ENCODE peak calls at places on chromosomes 6 and 20, in nine cellular contexts. One of them, this sample, is unnamed.

GRCh38 chr6:146297815-146298214 is 245.8 kb upstream of the RAB32 start:
- DNase-seq in activated T-cell treated with anti-CD3 and anti-CD28 coated beads for 24 hours: no peak
- DNase-seq in NCI-H1694: no peak
- DNase-seq in central memory CD4-positive, alpha-beta T cell: no peak
- DNase-seq in NCI-H1105 treated with DMSO at 0.1 percent for 48 hours: no peak
- DNase-seq in RWPE1: no peak
- DNase-seq in T-helper 17 cell: no peak
- DNase-seq in ELF-1: no peak
- DNase-seq in AG08395: no peak
- DNase-seq in this sample: no peak

GRCh38 chr20:44656447-44656846 is 4.9 kb upstream of the ADA start:
- DNase-seq in activated T-cell treated with anti-CD3 and anti-CD28 coated beads for 24 hours: no peak
- DNase-seq in NCI-H1694: no peak
- DNase-seq in central memory CD4-positive, alpha-beta T cell: no peak
- DNase-seq in NCI-H1105 treated with DMSO at 0.1 percent for 48 hours: no peak
- DNase-seq in RWPE1: no peak
- DNase-seq in T-helper 17 cell: no peak
- DNase-seq in ELF-1: no peak
- DNase-seq in AG08395: no peak
- DNase-seq in this sample: no peak

GRCh38 chr6:168884050-168884645 is 369.5 kb downstream of the THBS2 start:
- DNase-seq in activated T-cell treated with anti-CD3 and anti-CD28 coated beads for 24 hours: no peak
- DNase-seq in NCI-H1694: no peak
- DNase-seq in central memory CD4-positive, alpha-beta T cell: no peak
- DNase-seq in NCI-H1105 treated with DMSO at 0.1 percent for 48 hours: no peak
- DNase-seq in RWPE1: no peak
- DNase-seq in T-helper 17 cell: no peak
- DNase-seq in ELF-1: no peak
- DNase-seq in AG08395: no peak
- DNase-seq in this sample: no peak

GRCh38 chr6:42726485-42727083 is 4.2 kb upstream of the PRPH2 start:
- DNase-seq in activated T-cell treated with anti-CD3 and anti-CD28 coated beads for 24 hours: peak
- DNase-seq in NCI-H1694: peak
- DNase-seq in central memory CD4-positive, alpha-beta T cell: peak
- DNase-seq in NCI-H1105 treated with DMSO at 0.1 percent for 48 hours: peak
- DNase-seq in RWPE1: peak
- DNase-seq in T-helper 17 cell: peak
- DNase-seq in ELF-1: peak
- DNase-seq in AG08395: peak
- DNase-seq in this sample: peak

GRCh38 chr20:14775778-14776177 is 438.4 kb upstream of the FLRT3 start:
- DNase-seq in activated T-cell treated with anti-CD3 and anti-CD28 coated beads for 24 hours: no peak
- DNase-seq in NCI-H1694: no peak
- DNase-seq in central memory CD4-positive, alpha-beta T cell: no peak
- DNase-seq in NCI-H1105 treated with DMSO at 0.1 percent for 48 hours: no peak
- DNase-seq in RWPE1: peak
- DNase-seq in T-helper 17 cell: no peak
- DNase-seq in ELF-1: peak
- DNase-seq in AG08395: peak
- DNase-seq in this sample: no peak

GRCh38 chr6:21827425-21828192 is 234.1 kb downstream of the SOX4 start:
- DNase-seq in activated T-cell treated with anti-CD3 and anti-CD28 coated beads for 24 hours: no peak
- DNase-seq in NCI-H1694: no peak
- DNase-seq in central memory CD4-positive, alpha-beta T cell: no peak
- DNase-seq in NCI-H1105 treated with DMSO at 0.1 percent for 48 hours: no peak
- DNase-seq in RWPE1: no peak
- DNase-seq in T-helper 17 cell: no peak
- DNase-seq in ELF-1: no peak
- DNase-seq in AG08395: no peak
- DNase-seq in this sample: no peak

GRCh38 chr6:158773581-158774449 is 45.4 kb downstream of the EZR start:
- DNase-seq in activated T-cell treated with anti-CD3 and anti-CD28 coated beads for 24 hours: no peak
- DNase-seq in NCI-H1694: no peak
- DNase-seq in central memory CD4-positive, alpha-beta T cell: no peak
- DNase-seq in NCI-H1105 treated with DMSO at 0.1 percent for 48 hours: no peak
- DNase-seq in RWPE1: no peak
- DNase-seq in T-helper 17 cell: no peak
- DNase-seq in ELF-1: no peak
- DNase-seq in AG08395: no peak
- DNase-seq in this sample: no peak

GRCh38 chr6:63899550-63899949 is 263.9 kb downstream of the PHF3 start:
- DNase-seq in activated T-cell treated with anti-CD3 and anti-CD28 coated beads for 24 hours: no peak
- DNase-seq in NCI-H1694: no peak
- DNase-seq in central memory CD4-positive, alpha-beta T cell: no peak
- DNase-seq in NCI-H1105 treated with DMSO at 0.1 percent for 48 hours: no peak
- DNase-seq in RWPE1: peak
- DNase-seq in T-helper 17 cell: no peak
- DNase-seq in ELF-1: no peak
- DNase-seq in AG08395: no peak
- DNase-seq in this sample: no peak

GRCh38 chr6:132392292-132392691 is 9.0 kb downstream of the MOXD1 start:
- DNase-seq in activated T-cell treated with anti-CD3 and anti-CD28 coated beads for 24 hours: no peak
- DNase-seq in NCI-H1694: no peak
- DNase-seq in central memory CD4-positive, alpha-beta T cell: no peak
- DNase-seq in NCI-H1105 treated with DMSO at 0.1 percent for 48 hours: no peak
- DNase-seq in RWPE1: no peak
- DNase-seq in T-helper 17 cell: no peak
- DNase-seq in ELF-1: no peak
- DNase-seq in AG08395: no peak
- DNase-seq in this sample: no peak

GRCh38 chr6:36841756-36842155 is 2.5 kb upstream of the CPNE5 start:
- DNase-seq in activated T-cell treated with anti-CD3 and anti-CD28 coated beads for 24 hours: no peak
- DNase-seq in NCI-H1694: no peak
- DNase-seq in central memory CD4-positive, alpha-beta T cell: no peak
- DNase-seq in NCI-H1105 treated with DMSO at 0.1 percent for 48 hours: no peak
- DNase-seq in RWPE1: no peak
- DNase-seq in T-helper 17 cell: no peak
- DNase-seq in ELF-1: no peak
- DNase-seq in AG08395: no peak
- DNase-seq in this sample: no peak

GRCh38 chr6:17212541-17213371 is 68.4 kb upstream of the RBM24 start:
- DNase-seq in activated T-cell treated with anti-CD3 and anti-CD28 coated beads for 24 hours: no peak
- DNase-seq in NCI-H1694: no peak
- DNase-seq in central memory CD4-positive, alpha-beta T cell: no peak
- DNase-seq in NCI-H1105 treated with DMSO at 0.1 percent for 48 hours: no peak
- DNase-seq in RWPE1: no peak
- DNase-seq in T-helper 17 cell: no peak
- DNase-seq in ELF-1: peak
- DNase-seq in AG08395: peak
- DNase-seq in this sample: peak

GRCh38 chr6:75818061-75818855 is 69.2 kb downstream of the MYO6 start:
- DNase-seq in activated T-cell treated with anti-CD3 and anti-CD28 coated beads for 24 hours: no peak
- DNase-seq in NCI-H1694: no peak
- DNase-seq in central memory CD4-positive, alpha-beta T cell: no peak
- DNase-seq in NCI-H1105 treated with DMSO at 0.1 percent for 48 hours: no peak
- DNase-seq in RWPE1: no peak
- DNase-seq in T-helper 17 cell: no peak
- DNase-seq in ELF-1: no peak
- DNase-seq in AG08395: no peak
- DNase-seq in this sample: no peak

GRCh38 chr6:80637312-80637711 is 530.8 kb downstream of the BCKDHB start:
- DNase-seq in activated T-cell treated with anti-CD3 and anti-CD28 coated beads for 24 hours: no peak
- DNase-seq in NCI-H1694: no peak
- DNase-seq in central memory CD4-positive, alpha-beta T cell: no peak
- DNase-seq in NCI-H1105 treated with DMSO at 0.1 percent for 48 hours: no peak
- DNase-seq in RWPE1: no peak
- DNase-seq in T-helper 17 cell: no peak
- DNase-seq in ELF-1: no peak
- DNase-seq in AG08395: no peak
- DNase-seq in this sample: no peak

GRCh38 chr6:170044836-170045562 is 245.9 kb downstream of the DLL1 start:
- DNase-seq in activated T-cell treated with anti-CD3 and anti-CD28 coated beads for 24 hours: no peak
- DNase-seq in NCI-H1694: no peak
- DNase-seq in central memory CD4-positive, alpha-beta T cell: no peak
- DNase-seq in NCI-H1105 treated with DMSO at 0.1 percent for 48 hours: no peak
- DNase-seq in RWPE1: no peak
- DNase-seq in T-helper 17 cell: no peak
- DNase-seq in ELF-1: no peak
- DNase-seq in AG08395: no peak
- DNase-seq in this sample: no peak

GRCh38 chr6:38259736-38260135 is 380.0 kb downstream of the BTBD9 start:
- DNase-seq in activated T-cell treated with anti-CD3 and anti-CD28 coated beads for 24 hours: no peak
- DNase-seq in NCI-H1694: no peak
- DNase-seq in central memory CD4-positive, alpha-beta T cell: no peak
- DNase-seq in NCI-H1105 treated with DMSO at 0.1 percent for 48 hours: no peak
- DNase-seq in RWPE1: peak
- DNase-seq in T-helper 17 cell: no peak
- DNase-seq in ELF-1: no peak
- DNase-seq in AG08395: peak
- DNase-seq in this sample: no peak

GRCh38 chr6:107571354-107571753 is 81.4 kb downstream of the SOBP start:
- DNase-seq in activated T-cell treated with anti-CD3 and anti-CD28 coated beads for 24 hours: no peak
- DNase-seq in NCI-H1694: no peak
- DNase-seq in central memory CD4-positive, alpha-beta T cell: no peak
- DNase-seq in NCI-H1105 treated with DMSO at 0.1 percent for 48 hours: no peak
- DNase-seq in RWPE1: no peak
- DNase-seq in T-helper 17 cell: no peak
- DNase-seq in ELF-1: no peak
- DNase-seq in AG08395: no peak
- DNase-seq in this sample: peak

This sample was measured in COR-L47.